ENCODE peak calls at places on chromosomes 12 and 14, in ten cellular contexts. Q, H, P, A, D, X, Z, Y, G and O are unnamed samples.

GRCh38 chr12:111488271-111488670 is 82.5 kb downstream of the SH2B3 start:
- DNase-seq in A (no peak), G (no peak), X (no peak), Z (no peak), Y (no peak), H (no peak), Q (no peak), P (no peak), D (peak), O (no peak)

GRCh38 chr12:120283318-120283717 is 8.4 kb downstream of the RNU4-2 start:
- DNase-seq in G (no peak), A (no peak), Z (no peak), X (peak), D (peak), P (no peak), H (no peak), Q (no peak), Y (no peak), O (no peak)

GRCh38 chr12:44000309-44000952 is 164.6 kb downstream of the TMEM117 start:
- DNase-seq in D (peak), Y (peak), Q (peak), P (peak), G (peak), H (no peak), Z (no peak), A (no peak), X (peak), O (peak)

GRCh38 chr14:90628825-90629224 is 187.4 kb downstream of the TTC7B start:
- DNase-seq in Q (no peak), H (no peak), X (no peak), Z (no peak), A (no peak), G (peak), P (no peak), D (no peak), Y (no peak), O (no peak)

GRCh38 chr14:34833545-34834523 is 41.3 kb downstream of the BAZ1A start:
- DNase-seq in D (peak), G (no peak), Z (no peak), X (no peak), P (no peak), Y (no peak), H (no peak), A (no peak), Q (no peak), O (no peak)

GRCh38 chr14:54908230-54908629 is 5.6 kb upstream of the GCH1 start:
- DNase-seq in Z (no peak), P (no peak), H (no peak), X (no peak), A (no peak), Y (no peak), D (no peak), G (no peak), Q (no peak), O (no peak)

GRCh38 chr12:23428758-23429157 is 520.7 kb downstream of the SOX5 start:
- DNase-seq in G (no peak), D (no peak), Q (no peak), X (no peak), Y (no peak), P (no peak), A (no peak), Z (no peak), H (no peak), O (no peak)

GRCh38 chr12:64785816-64786215 is 26.6 kb upstream of the GNS start:
- DNase-seq in A (no peak), Y (no peak), D (no peak), Q (no peak), H (no peak), P (no peak), Z (no peak), X (no peak), G (no peak), O (no peak)

GRCh38 chr12:132069336-132069985 is 74.7 kb downstream of the DDX51 start:
- DNase-seq in D (no peak), A (no peak), Q (no peak), G (no peak), H (no peak), Z (no peak), Y (no peak), P (no peak), X (no peak), O (no peak)

GRCh38 chr12:116053479-116054195 is 223.9 kb downstream of the MED13L start:
- DNase-seq in Z (peak), G (no peak), Q (peak), A (no peak), X (no peak), Y (peak), H (no peak), D (peak), P (peak), O (no peak)

GRCh38 chr14:29222671-29223268 is 456.2 kb downstream of the FOXG1 start:
- DNase-seq in Y (peak), G (no peak), Q (peak), P (no peak), X (peak), H (no peak), Z (no peak), A (no peak), D (peak), O (peak)

GRCh38 chr12:58532855-58533608 is 387.3 kb downstream of the LRIG3 start:
- DNase-seq in A (no peak), Z (no peak), D (no peak), H (no peak), Y (no peak), G (no peak), X (no peak), P (no peak), Q (peak), O (no peak)

GRCh38 chr12:104475269-104475668 is 18.5 kb downstream of the CHST11 start:
- DNase-seq in X (no peak), Y (no peak), Z (no peak), P (no peak), H (no peak), Q (no peak), D (no peak), G (no peak), A (no peak), O (no peak)

GRCh38 chr14:33401326-33401725 is 462.6 kb downstream of the NPAS3 start:
- DNase-seq in Y (no peak), Z (no peak), P (no peak), Q (peak), D (no peak), A (no peak), X (no peak), H (no peak), G (no peak), O (no peak)

GRCh38 chr14:53001787-53002378 is 51.0 kb upstream of the FERMT2 start:
- DNase-seq in P (no peak), H (no peak), G (no peak), D (no peak), A (no peak), Z (no peak), Q (no peak), X (no peak), Y (no peak), O (no peak)

GRCh38 chr12:64682572-64683277 is 72.4 kb downstream of the RASSF3 start:
- DNase-seq in A (no peak), Z (peak), D (peak), H (no peak), P (no peak), Y (peak), Q (no peak), X (peak), G (no peak), O (no peak)

GRCh38 chr12:122917508-122918227 is 21.7 kb upstream of the VPS37B start:
- DNase-seq in P (peak), Z (peak), Y (peak), A (peak), G (peak), Q (peak), X (no peak), H (peak), D (peak), O (peak)

GRCh38 chr14:93219103-93219726 is 12.2 kb downstream of the UBR7 start:
- DNase-seq in G (peak), A (peak), Q (peak), H (no peak), Z (peak), X (peak), Y (peak), P (peak), D (peak), O (peak)

GRCh38 chr12:110744697-110745264 is 2.1 kb upstream of the PPP1CC start:
- DNase-seq in A (no peak), D (no peak), X (no peak), H (no peak), Y (no peak), Z (peak), G (no peak), P (peak), Q (peak), O (peak)

GRCh38 chr14:67569011-67569650 is 30.9 kb downstream of the PIGH start:
- DNase-seq in Q (no peak), D (no peak), H (no peak), G (no peak), X (peak), Z (no peak), P (no peak), A (no peak), Y (no peak), O (no peak)

GRCh38 chr14:104001003-104001402 is 58.7 kb upstream of the RD3L start:
- DNase-seq in H (no peak), D (no peak), Q (peak), P (no peak), X (peak), G (no peak), Y (no peak), A (no peak), Z (no peak), O (no peak)

GRCh38 chr14:21867541-21867940 is 193.9 kb upstream of the OR4E1 start:
- DNase-seq in Z (no peak), A (no peak), Q (peak), H (no peak), D (peak), X (no peak), G (no peak), Y (peak), P (no peak), O (no peak)

GRCh38 chr14:50763386-50764007 is 67.5 kb downstream of the NIN start:
- DNase-seq in H (peak), G (peak), Y (peak), Q (peak), A (peak), Z (no peak), X (no peak), P (no peak), D (peak), O (no peak)

GRCh38 chr12:52873832-52874572 is 25.2 kb upstream of the KRT78 start:
- DNase-seq in Q (peak), G (peak), Z (peak), P (peak), A (peak), H (no peak), Y (peak), D (peak), X (peak), O (peak)

GRCh38 chr12:43306066-43306465 is 245.9 kb downstream of the ADAMTS20 start:
- DNase-seq in H (peak), Q (peak), P (no peak), X (no peak), G (no peak), Y (peak), Z (no peak), D (peak), A (peak), O (peak)

GRCh38 chr14:35879654-35880249 is 53.6 kb downstream of the BRMS1L start:
- DNase-seq in P (no peak), G (no peak), X (peak), A (no peak), H (no peak), D (peak), Y (peak), Q (peak), Z (no peak), O (no peak)

GRCh38 chr14:76687611-76688372 is 73.5 kb upstream of the VASH1 start:
- DNase-seq in X (no peak), A (no peak), Q (no peak), Y (peak), D (no peak), P (peak), Z (peak), H (no peak), G (peak), O (no peak)

GRCh38 chr12:64889434-64890216 is 65.2 kb downstream of the TBC1D30 start:
- DNase-seq in Z (no peak), D (no peak), A (peak), X (peak), H (no peak), Q (peak), G (no peak), Y (no peak), P (no peak), O (peak)

GRCh38 chr14:62956413-62956812 is 88.8 kb downstream of the KCNH5 start:
- DNase-seq in P (no peak), H (no peak), X (no peak), Y (no peak), A (no peak), G (no peak), D (no peak), Q (peak), Z (no peak), O (no peak)

GRCh38 chr14:77025744-77026165 is 2.8 kb downstream of the IRF2BPL start:
- DNase-seq in H (no peak), Z (no peak), A (no peak), Y (no peak), Q (no peak), D (no peak), G (peak), P (no peak), X (peak), O (no peak)

GRCh38 chr12:125028106-125028505 is 34.7 kb downstream of the BRI3BP start:
- DNase-seq in Y (no peak), Q (no peak), D (no peak), H (no peak), Z (no peak), A (no peak), P (no peak), G (no peak), X (no peak), O (no peak)

GRCh38 chr14:32013083-32013482 is 64.0 kb upstream of the ARHGAP5 start:
- DNase-seq in A (no peak), Y (no peak), D (no peak), Q (no peak), P (no peak), H (no peak), X (peak), Z (no peak), G (no peak), O (no peak)

GRCh38 chr12:8722286-8722685 is 24.5 kb downstream of the RIMKLB start:
- DNase-seq in Q (no peak), Y (no peak), X (peak), G (no peak), P (no peak), Z (no peak), A (no peak), H (no peak), D (no peak), O (no peak)

GRCh38 chr12:83642205-83642604 is 955.5 kb downstream of the TMTC2 start:
- DNase-seq in G (no peak), P (no peak), Z (no peak), Y (no peak), X (no peak), H (no peak), D (no peak), A (no peak), Q (no peak), O (no peak)

GRCh38 chr12:49357099-49357678 is 10.1 kb upstream of the SPATS2 start:
- DNase-seq in Q (peak), G (no peak), P (no peak), H (no peak), A (no peak), Z (no peak), D (peak), X (peak), Y (peak), O (no peak)

GRCh38 chr12:56299308-56299852 is 750 bp downstream of the CS start:
- DNase-seq in Z (peak), Y (no peak), X (no peak), P (peak), H (no peak), A (peak), G (no peak), Q (peak), D (no peak), O (peak)

GRCh38 chr12:79373896-79374499 is 316.8 kb downstream of the PAWR start:
- DNase-seq in Q (peak), D (peak), Y (peak), P (peak), G (no peak), Z (no peak), H (no peak), A (no peak), X (peak), O (peak)
- TF ChIP-seq CTCF in Q (peak), D (peak), Y (peak), P (peak), G (peak), Z (peak), H (peak), A (no peak), X (peak), O (peak)

DNA sequence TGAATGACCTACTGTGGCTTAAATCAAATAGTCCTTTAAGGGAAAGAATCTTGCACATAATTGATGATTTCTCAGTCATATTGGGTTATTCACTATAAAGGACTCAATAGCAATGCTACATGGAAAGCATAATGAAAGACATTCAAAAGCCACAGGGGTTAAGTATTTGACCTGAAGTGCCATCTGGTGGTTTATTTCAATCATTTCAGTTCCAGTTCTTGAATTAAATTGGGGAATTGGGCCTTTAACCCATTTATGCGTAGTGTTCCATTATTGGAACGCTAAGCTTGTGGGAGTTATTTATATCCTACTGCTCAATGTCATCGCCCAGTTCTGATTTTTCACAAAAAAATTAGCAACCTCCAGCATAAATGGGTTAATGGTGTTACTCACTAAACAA is 41.3 kb upstream of the C12orf71 start:
- DNase-seq in D (peak), G (no peak), Z (no peak), Y (no peak), A (no peak), Q (peak), X (peak), H (no peak), P (no peak), O (no peak)
- TF ChIP-seq CTCF in D (peak), G (no peak), Z (peak), Y (no peak), A (no peak), Q (peak), X (peak), H (no peak), P (peak), O (no peak)

GRCh38 chr14:59277659-59278058 is 89.2 kb downstream of the DAAM1 start:
- DNase-seq in X (no peak), P (no peak), A (no peak), D (no peak), Y (peak), Z (no peak), H (no peak), Q (no peak), G (no peak), O (no peak)
- TF ChIP-seq CTCF in X (no peak), P (no peak), A (no peak), D (no peak), Y (no peak), Z (no peak), H (no peak), Q (no peak), G (no peak), O (no peak)

GRCh38 chr12:113867258-113867657 is 98.9 kb downstream of the RBM19 start:
- DNase-seq in P (no peak), Z (no peak), G (no peak), D (peak), A (no peak), Y (no peak), Q (peak), X (peak), H (no peak), O (peak)
- TF ChIP-seq CTCF in P (no peak), Z (no peak), G (no peak), D (peak), A (no peak), Y (peak), Q (peak), X (peak), H (peak), O (no peak)

DNA sequence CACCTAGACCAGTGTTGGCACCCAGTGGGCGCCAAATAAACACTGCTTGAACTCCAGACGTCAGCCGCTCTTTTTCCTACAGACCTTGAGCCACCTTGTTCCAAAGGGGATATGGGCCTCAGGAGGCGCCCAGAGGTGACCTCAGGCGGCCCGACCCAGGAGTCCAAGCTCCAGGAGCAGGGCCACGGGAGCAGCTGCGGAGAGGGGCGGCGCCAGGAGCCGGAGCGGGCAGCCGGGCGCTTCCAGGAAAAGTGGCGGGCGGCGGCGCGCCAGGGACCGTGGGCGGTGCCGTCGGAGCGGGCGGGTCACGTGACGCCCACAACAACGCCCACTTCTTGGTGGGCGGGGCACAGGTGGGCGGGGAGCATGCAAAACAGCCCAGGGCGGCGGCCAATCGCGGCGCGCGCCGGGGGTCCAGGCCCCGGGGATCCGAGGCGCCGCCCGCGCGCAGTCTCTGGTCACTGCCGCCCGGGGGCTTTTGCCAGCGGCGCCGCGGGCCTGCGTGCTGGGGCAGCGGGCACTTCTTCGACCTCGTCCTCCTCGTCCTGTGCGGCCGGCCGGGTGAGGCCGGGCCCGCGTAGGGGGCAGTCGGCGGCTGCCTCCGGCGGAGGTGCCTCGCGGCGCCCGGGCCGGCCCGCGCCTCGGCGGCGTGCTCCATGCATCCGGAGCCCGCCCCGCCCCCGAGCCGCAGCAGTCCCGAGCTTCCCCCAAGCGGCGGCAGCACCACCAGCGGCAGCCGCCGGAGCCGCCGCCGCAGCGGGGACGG is at the start of gene ORAI1:
- DNase-seq in H (peak), G (peak), P (peak), D (peak), Q (peak), A (peak), X (peak), Z (peak), Y (peak), O (peak)
- TF ChIP-seq CTCF in H (peak), G (peak), P (no peak), D (no peak), Q (no peak), A (peak), X (peak), Z (no peak), Y (no peak), O (no peak)

GRCh38 chr14:106141242-106142220 is 615.1 kb downstream of the TMEM121 start:
- DNase-seq in G (no peak), P (no peak), H (no peak), Q (no peak), A (no peak), Y (no peak), Z (no peak), D (no peak), X (no peak), O (no peak)
- TF ChIP-seq CTCF in G (no peak), P (no peak), H (no peak), Q (peak), A (no peak), Y (no peak), Z (no peak), D (no peak), X (no peak), O (no peak)

DNA sequence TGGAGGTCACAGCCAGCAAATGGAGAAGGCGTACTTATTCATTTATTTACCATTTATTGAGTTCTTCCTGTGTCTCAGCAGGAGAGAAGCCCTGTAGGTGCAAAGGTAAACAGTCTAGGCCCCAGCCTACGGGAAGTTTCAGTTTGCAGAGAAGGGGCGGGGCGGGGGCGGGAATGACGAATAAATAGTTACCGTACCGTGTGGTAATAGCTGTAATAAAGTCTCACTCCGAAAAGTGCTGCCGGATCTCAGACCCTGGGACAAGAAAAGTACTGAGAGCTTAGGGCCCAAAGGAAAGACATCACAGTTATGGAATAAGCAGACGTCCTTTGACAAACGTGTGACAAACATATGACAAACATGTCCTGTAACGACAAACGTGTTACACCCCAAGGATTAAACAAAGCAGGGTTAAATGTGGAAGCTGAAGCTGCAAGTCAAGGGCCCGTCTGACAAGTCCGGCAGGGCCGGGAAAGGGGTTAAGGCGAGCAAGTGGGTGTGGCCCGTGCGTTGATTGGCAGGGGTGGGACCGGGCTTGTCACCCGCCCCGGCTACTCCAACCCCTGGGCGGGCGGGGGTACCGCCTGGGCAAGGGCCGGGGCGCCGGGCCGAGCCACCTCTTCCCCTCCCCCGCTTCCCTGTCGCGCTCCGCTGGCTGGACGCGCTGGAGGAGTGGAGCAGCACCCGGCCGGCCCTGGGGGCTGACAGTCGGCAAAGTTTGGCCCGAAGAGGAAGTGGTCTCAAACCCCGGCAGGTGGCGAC is at the start of gene LRP10:
- DNase-seq in Y (peak), H (no peak), X (peak), P (peak), Z (peak), D (peak), G (peak), A (peak), Q (peak), O (peak)
- TF ChIP-seq CTCF in Y (no peak), H (no peak), X (no peak), P (no peak), Z (no peak), D (no peak), G (peak), A (no peak), Q (no peak), O (no peak)